ENCODE peak calls at places on chromosomes 5 and 9, in five cellular contexts. Y is type B pancreatic cell, H is Daoy, M is kidney tubule cell, J is progenitor cell of endocrine pancreas. B is an unnamed sample.

GRCh38 chr5:165573445-165573844 is 2068.0 kb downstream of the MAT2B start:
- DNase-seq in Y (no peak), M (peak; percentile 45), J (no peak), H (peak; percentile 26), B (no peak)

GRCh38 chr9:136996361-136997281 is at the start of gene CLIC3:
- DNase-seq in J (no peak), Y (no peak), M (peak; percentile 37), H (peak; percentile 61), B (no peak)

GRCh38 chr5:111829701-111830100 is 72.7 kb upstream of the NREP start:
- DNase-seq in H (peak; percentile 92), Y (no peak), M (peak; percentile 72), J (no peak), B (no peak)

GRCh38 chr5:172086312-172086975 is 80.0 kb upstream of the FBXW11 start:
- DNase-seq in H (no peak), J (no peak), Y (no peak), M (no peak), B (no peak)

GRCh38 chr5:159003045-159004030 is 96.4 kb downstream of the EBF1 start:
- DNase-seq in H (peak; percentile 78), M (no peak), Y (no peak), J (no peak), B (no peak)

GRCh38 chr5:143217065-143217803 is 186.3 kb downstream of the NR3C1 start:
- DNase-seq in J (no peak), Y (no peak), M (peak; percentile 77), H (no peak), B (no peak)

GRCh38 chr5:78745985-78746384 is 97.4 kb upstream of the LHFPL2 start:
- DNase-seq in M (peak; percentile 13), J (no peak), H (no peak), Y (no peak), B (no peak)

GRCh38 chr9:69801994-69802393 is 18.6 kb upstream of the CFAP95 start:
- DNase-seq in Y (no peak), J (no peak), M (peak; percentile 49), H (no peak), B (no peak)

GRCh38 chr9:134775552-134775951 is 105.1 kb upstream of the FCN2 start:
- DNase-seq in J (no peak), H (no peak), Y (no peak), M (no peak), B (no peak)

GRCh38 chr9:18821794-18822193 is 211.2 kb downstream of the SAXO1 start:
- DNase-seq in M (peak; percentile 50), Y (no peak), J (no peak), H (peak; percentile 12), B (no peak)

GRCh38 chr9:108836771-108837170 is 19.0 kb downstream of the ACTL7B start:
- DNase-seq in Y (no peak), M (peak; percentile 61), J (no peak), H (no peak), B (no peak)

GRCh38 chr5:124847907-124848306 is 101.5 kb upstream of the ZNF608 start:
- DNase-seq in H (no peak), Y (no peak), J (no peak), M (no peak), B (no peak)

GRCh38 chr9:7721291-7721690 is 78.3 kb downstream of the DMAC1 start:
- DNase-seq in Y (no peak), M (no peak), H (no peak), J (no peak), B (no peak)

GRCh38 chr9:4386819-4387218 is 87.0 kb upstream of the GLIS3 start:
- DNase-seq in J (no peak), M (peak; percentile 4), Y (no peak), H (no peak), B (no peak)

GRCh38 chr9:99489043-99489378 is 266.9 kb downstream of the SEC61B start:
- DNase-seq in Y (no peak), H (peak; percentile 53), J (no peak), M (peak; percentile 51), B (no peak)

GRCh38 chr9:27528278-27528885 is 1.2 kb downstream of the MOB3B start:
- DNase-seq in J (peak; percentile 50), Y (peak; percentile 86), H (peak; percentile 84), M (peak; percentile 83), B (no peak)

GRCh38 chr5:118956727-118957126 is 31.6 kb downstream of the DTWD2 start:
- DNase-seq in Y (no peak), M (peak; percentile 25), H (no peak), J (no peak), B (no peak)

GRCh38 chr5:158700231-158700996 is 399.3 kb downstream of the EBF1 start:
- DNase-seq in J (no peak), H (no peak), Y (no peak), M (no peak), B (no peak)

GRCh38 chr5:170863646-170864045 is 1.8 kb downstream of the RANBP17 start:
- DNase-seq in H (no peak), J (no peak), Y (no peak), M (no peak), B (no peak)

GRCh38 chr5:32413466-32414263 is 30.9 kb downstream of the ZFR start:
- DNase-seq in Y (no peak), J (no peak), H (no peak), M (no peak), B (no peak)

GRCh38 chr5:82719368-82719767 is 357.8 kb downstream of the TMEM167A start:
- DNase-seq in H (peak; percentile 37), Y (no peak), J (no peak), M (peak; percentile 62), B (no peak)

GRCh38 chr5:132260714-132261615 is 3.5 kb downstream of the PDLIM4 start:
- DNase-seq in H (peak; percentile 98), J (no peak), M (peak; percentile 98), Y (peak; percentile 37), B (peak; percentile 39)

GRCh38 chr5:147095740-147096139 is 139.1 kb upstream of the STK32A start:
- DNase-seq in Y (no peak), H (no peak), M (no peak), J (no peak), B (no peak)